ENCODE peak calls at places on chromosomes 2 and 18, in four cellular contexts. Y is neural progenitor cell, D is right atrium auricular region, V is tibial artery. C is an unnamed sample. For H3K36me3, the result is how much of the 10 kb centered on the place peaks cover.

GRCh38 chr2:152890746-152891145 is 172.3 kb downstream of the ARL6IP6 start:
- DNase-seq in Y (no peak), D (no peak), V (no peak), C (no peak)

GRCh38 chr18:12906773-12907172 is 22.7 kb upstream of the PTPN2 start:
- DNase-seq in Y (no peak), D (no peak), V (no peak), C (no peak)

GRCh38 chr2:54902763-54903162 is 147.5 kb downstream of the RTN4 start:
- DNase-seq in Y (no peak), D (no peak), V (no peak), C (no peak)

GRCh38 chr2:37618326-37618725 is 53.1 kb downstream of the CDC42EP3 start:
- DNase-seq in Y (no peak), D (no peak), V (no peak), C (no peak)

GRCh38 chr2:135875491-135876065 is 665 bp downstream of the MCM6 start:
- DNase-seq in Y (peak), D (peak), V (peak), C (peak)

GRCh38 chr2:46555011-46555410 is 75.6 kb downstream of the TMEM247 start:
- DNase-seq in Y (peak), D (no peak), V (no peak), C (no peak)

GRCh38 chr2:227783404-227784138 is 30.1 kb upstream of the CCL20 start:
- DNase-seq in Y (no peak), D (peak), V (no peak), C (no peak)

GRCh38 chr18:24127735-24128134 is 11.1 kb upstream of the CABYR start:
- DNase-seq in Y (no peak), D (no peak), V (no peak), C (no peak)

GRCh38 chr18:60500960-60501359 is 128.4 kb upstream of the MC4R start:
- DNase-seq in Y (no peak), D (no peak), V (no peak), C (no peak)

GRCh38 chr2:206805922-206806607 is 40.7 kb downstream of the FASTKD2 start:
- DNase-seq in Y (no peak), D (no peak), V (no peak), C (no peak)

GRCh38 chr2:143451622-143452021 is 322.4 kb downstream of the ARHGAP15 start:
- DNase-seq in Y (no peak), D (no peak), V (no peak), C (peak)

GRCh38 chr2:100941646-100942240 is 60.3 kb upstream of the RPL31 start:
- DNase-seq in Y (no peak), D (no peak), V (no peak), C (no peak)

GRCh38 chr2:137842430-137842829 is 121.8 kb upstream of the HNMT start:
- DNase-seq in Y (no peak), D (no peak), V (no peak), C (no peak)

GRCh38 chr2:211351998-211352397 is 795.6 kb downstream of the CPS1 start:
- DNase-seq in Y (no peak), D (no peak), V (no peak), C (peak)

GRCh38 chr2:43943323-43943722 is 52.5 kb downstream of the LRPPRC start:
- DNase-seq in Y (no peak), D (no peak), V (no peak), C (no peak)

GRCh38 chr2:231470246-231470900 is 6.1 kb upstream of the NCL start:
- DNase-seq in Y (peak), D (no peak), V (no peak), C (no peak)

GRCh38 chr18:47928466-47928865 is 2.0 kb downstream of the SMAD2 start:
- DNase-seq in Y (no peak), D (no peak), V (no peak), C (peak)
- H3K4me3 ChIP-seq in Y (peak), D (peak), V (no peak), C (peak)

GRCh38 chr2:70768585-70769085 is 635 bp upstream of the ADD2 start:
- DNase-seq in Y (no peak), D (no peak), V (no peak), C (no peak)
- H3K36me3 ChIP-seq in Y (under half), D (under half), V (under half), C (under half)

DNA sequence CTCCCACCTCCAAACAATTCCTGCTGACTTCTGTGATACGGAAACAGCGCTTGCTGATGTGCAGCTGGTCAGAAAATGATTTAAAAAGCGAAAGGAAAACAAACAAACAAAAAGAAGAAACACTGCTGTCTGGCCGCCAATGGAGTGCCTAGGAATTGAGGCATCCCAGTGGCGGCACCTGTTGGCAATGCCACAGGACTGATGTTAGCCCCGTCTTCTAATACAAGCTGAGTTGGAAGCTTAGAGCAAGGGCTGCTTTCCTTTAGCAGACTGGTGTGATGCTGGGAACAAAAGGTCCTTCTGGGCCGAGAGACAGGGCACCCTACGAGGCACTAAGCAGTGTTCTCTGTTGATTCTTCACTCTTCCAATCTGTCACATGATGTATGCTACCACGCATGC is 163.6 kb upstream of the REV1 start:
- DNase-seq in Y (no peak), D (no peak), V (no peak), C (no peak)
- TF ChIP-seq CTCF in Y (no peak), D (no peak), V (no peak), C (no peak)

GRCh38 chr2:73063472-73063871 is 8.0 kb downstream of the SFXN5 start:
- DNase-seq in Y (no peak), D (no peak), V (no peak), C (no peak)
- H3K4me3 ChIP-seq in Y (no peak), D (no peak), V (no peak), C (no peak)

C was measured in bronchial epithelial cell.